ENCODE peak calls at places on chromosomes 5 and 9, in five cellular contexts. Q is breast epithelium, L is brain microvascular endothelial cell, O is GM12865, Z is DND-41. N is an unnamed sample.

GRCh38 chr9:99398241-99398640 is 176.2 kb downstream of the SEC61B start:
- DNase-seq in Q (no peak), L (no peak), O (no peak), Z (no peak), N (no peak)

GRCh38 chr9:69054989-69055388 is 19.4 kb downstream of the FXN start:
- DNase-seq in Q (no peak), L (no peak), O (no peak), Z (no peak), N (no peak)

GRCh38 chr5:66362021-66362420 is 217.9 kb downstream of the SREK1 start:
- DNase-seq in Q (no peak), L (no peak), O (no peak), Z (no peak), N (no peak)

GRCh38 chr5:179306191-179307005 is 38.9 kb downstream of the ADAMTS2 start:
- DNase-seq in Q (no peak), L (no peak), O (no peak), Z (no peak), N (no peak)

GRCh38 chr9:38017149-38017884 is 51.7 kb downstream of the SHB start:
- DNase-seq in Q (peak), L (peak), O (no peak), Z (no peak), N (no peak)

GRCh38 chr5:61450880-61451279 is 118.8 kb downstream of the ZSWIM6 start:
- DNase-seq in Q (no peak), L (peak), O (no peak), Z (no peak), N (no peak)

GRCh38 chr5:133128066-133128465 is 76.3 kb downstream of the HSPA4 start:
- DNase-seq in Q (no peak), L (no peak), O (no peak), Z (no peak), N (no peak)

GRCh38 chr9:121529237-121529987 is 29.8 kb upstream of the GGTA1 start:
- DNase-seq in Q (peak), L (peak), O (no peak), Z (no peak), N (no peak)

GRCh38 chr9:107631788-107632187 is 142.2 kb upstream of the KLF4 start:
- DNase-seq in Q (peak), L (no peak), O (no peak), Z (no peak), N (no peak)

GRCh38 chr5:90824436-90824835 is 265.8 kb downstream of the ADGRV1 start:
- DNase-seq in Q (no peak), L (no peak), O (peak), Z (no peak), N (no peak)

GRCh38 chr5:106737111-106737510 is 933.6 kb downstream of the EFNA5 start:
- DNase-seq in Q (no peak), L (no peak), O (no peak), Z (no peak), N (no peak)

GRCh38 chr9:133643978-133644760 is 8.0 kb downstream of the DBH start:
- DNase-seq in Q (no peak), L (no peak), O (no peak), Z (no peak), N (no peak)
- H3K4me3 ChIP-seq in Q (no peak), L (no peak), O (no peak), Z (no peak), N (no peak)

GRCh38 chr9:110257971-110258370 is 1.7 kb upstream of the TXN start:
- DNase-seq in Q (no peak), L (no peak), O (no peak), Z (no peak), N (no peak)
- H3K4me3 ChIP-seq in Q (no peak), L (no peak), O (peak), Z (no peak), N (no peak)

DNA sequence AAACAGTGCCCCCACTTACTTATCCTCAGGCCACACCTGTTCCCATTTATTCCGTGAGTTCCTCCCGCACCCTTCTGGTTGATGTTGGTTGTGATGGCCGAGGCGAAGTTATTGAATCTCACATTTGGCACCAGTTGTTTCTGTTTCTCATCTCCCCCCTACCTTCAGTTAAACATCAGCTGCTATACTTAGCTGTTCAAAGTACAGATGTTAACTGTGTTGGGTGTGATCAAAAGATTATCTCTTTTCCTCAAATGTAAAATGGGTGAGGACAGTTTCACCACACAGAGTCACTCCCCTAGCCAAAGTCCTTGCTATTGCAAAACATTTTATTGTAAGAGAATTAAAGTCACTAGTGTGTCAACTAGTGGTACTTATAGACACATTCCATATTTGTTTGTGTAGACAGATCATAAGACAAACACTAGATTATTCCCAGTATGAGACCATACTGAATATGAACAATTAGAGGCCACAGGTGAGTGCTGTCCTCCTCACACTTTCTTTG is 43.2 kb upstream of the PRSS3 start:
- DNase-seq in Q (no peak), L (no peak), O (no peak), Z (no peak), N (no peak)
- H3K4me3 ChIP-seq in Q (no peak), L (no peak), O (no peak), Z (no peak), N (no peak)

DNA sequence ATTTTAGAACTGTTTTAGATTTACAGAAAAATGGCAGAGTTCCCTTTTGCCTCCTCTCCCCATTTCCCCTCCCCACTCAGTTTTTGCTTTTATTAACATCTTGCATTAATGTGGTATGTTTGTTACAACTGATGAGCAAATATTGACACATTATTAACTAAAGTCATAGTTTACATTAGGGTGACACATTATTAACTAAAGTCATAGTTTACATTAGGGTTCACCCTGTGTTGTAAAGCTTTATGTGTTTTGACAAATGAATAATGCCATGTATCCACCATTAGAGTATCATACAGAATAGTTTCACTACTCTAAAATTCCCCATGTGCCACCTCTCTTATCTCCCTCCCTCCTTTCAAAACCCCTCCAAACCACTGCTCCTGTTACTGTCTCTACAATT is 262.5 kb downstream of the NPR3 start:
- DNase-seq in Q (no peak), L (no peak), O (no peak), Z (no peak), N (no peak)
- H3K4me3 ChIP-seq in Q (no peak), L (no peak), O (no peak), Z (no peak), N (no peak)

GRCh38 chr9:128781186-128782070 is 5.6 kb upstream of the TBC1D13 start:
- DNase-seq in Q (no peak), L (no peak), O (peak), Z (no peak), N (no peak)
- H3K4me3 ChIP-seq in Q (no peak), L (no peak), O (no peak), Z (no peak), N (no peak)

GRCh38 chr9:127968717-127969383 is 11.9 kb downstream of the EEIG1 start:
- DNase-seq in Q (no peak), L (peak), O (no peak), Z (no peak), N (no peak)
- H3K4me3 ChIP-seq in Q (peak), L (no peak), O (no peak), Z (no peak), N (peak)

GRCh38 chr9:76652894-76653293 is 111.3 kb upstream of the PCA3 start:
- DNase-seq in Q (no peak), L (no peak), O (peak), Z (peak), N (no peak)

GRCh38 chr9:76651114-76651697 is 113.0 kb upstream of the PCA3 start:
- DNase-seq in Q (no peak), L (no peak), O (peak), Z (no peak), N (no peak)

GRCh38 chr9:76649894-76650293 is 114.3 kb upstream of the PCA3 start:
- DNase-seq in Q (no peak), L (no peak), O (no peak), Z (no peak), N (no peak)

GRCh38 chr9:76654051-76654461 is 110.2 kb upstream of the PCA3 start:
- DNase-seq in Q (no peak), L (no peak), O (no peak), Z (no peak), N (no peak)

GRCh38 chr9:76650692-76651091 is 113.5 kb upstream of the PCA3 start:
- DNase-seq in Q (no peak), L (no peak), O (no peak), Z (peak), N (no peak)
- H3K4me3 ChIP-seq in Q (no peak), L (no peak), O (no peak), Z (no peak), N (peak)

N was measured in CD4-positive, CD25-positive, alpha-beta regulatory T cell.